ENCODE peak calls at places on chromosomes 16 and 17, in nine cellular contexts. I, D, S, Z, P, H, X, V and O are unnamed samples.

GRCh38 chr16:88461291-88462269 is 8.5 kb downstream of the ZFPM1 start:
- DNase-seq in I (peak), D (no peak), S (no peak), Z (no peak), P (no peak), H (no peak), X (no peak), V (no peak), O (peak)

GRCh38 chr16:70250748-70251650 is 741 bp downstream of the EXOSC6 start:
- DNase-seq in I (peak), D (peak), S (no peak), Z (peak), P (peak), H (peak), X (peak), V (peak), O (peak)

GRCh38 chr17:68892658-68893057 is 62.5 kb downstream of the ABCA8 start:
- DNase-seq in I (no peak), D (no peak), S (no peak), Z (no peak), P (no peak), H (no peak), X (no peak), V (no peak), O (no peak)

GRCh38 chr17:81371910-81372760 is 23.1 kb upstream of the BAHCC1 start:
- DNase-seq in I (peak), D (peak), S (no peak), Z (peak), P (peak), H (peak), X (no peak), V (peak), O (peak)

GRCh38 chr16:28572659-28573510 is 19.2 kb downstream of the SGF29 start:
- DNase-seq in I (no peak), D (peak), S (no peak), Z (no peak), P (no peak), H (peak), X (no peak), V (no peak), O (no peak)

GRCh38 chr16:1198194-1198593 is 26.9 kb downstream of the TPSG1 start:
- DNase-seq in I (no peak), D (no peak), S (no peak), Z (no peak), P (no peak), H (no peak), X (no peak), V (no peak), O (no peak)

GRCh38 chr16:48347980-48348379 is 37.2 kb downstream of the SIAH1 start:
- DNase-seq in I (no peak), D (no peak), S (no peak), Z (no peak), P (no peak), H (no peak), X (no peak), V (no peak), O (no peak)

GRCh38 chr17:50114849-50115357 is 15.1 kb downstream of the SAMD14 start:
- DNase-seq in I (peak), D (peak), S (no peak), Z (peak), P (peak), H (no peak), X (no peak), V (peak), O (peak)

GRCh38 chr17:65966311-65966710 is 225.6 kb downstream of the CEP112 start:
- DNase-seq in I (no peak), D (no peak), S (no peak), Z (no peak), P (no peak), H (no peak), X (no peak), V (no peak), O (no peak)

GRCh38 chr17:49703557-49704277 is 4.0 kb downstream of the SLC35B1 start:
- DNase-seq in I (peak), D (peak), S (peak), Z (peak), P (no peak), H (peak), X (no peak), V (peak), O (peak)

GRCh38 chr16:79008036-79008868 is 592.3 kb downstream of the MAF start:
- DNase-seq in I (peak), D (no peak), S (no peak), Z (no peak), P (no peak), H (no peak), X (no peak), V (no peak), O (peak)

GRCh38 chr17:74759941-74760340 is 11.5 kb downstream of the NHERF1 start:
- DNase-seq in I (no peak), D (no peak), S (peak), Z (no peak), P (no peak), H (peak), X (no peak), V (no peak), O (no peak)
- TF ChIP-seq POLR2A in I (no peak), D (no peak), S (no peak), Z (no peak), P (no peak), H (no peak), X (no peak), V (no peak), O (no peak)

GRCh38 chr16:13403326-13403725 is 501.9 kb downstream of the SHISA9 start:
- DNase-seq in I (no peak), D (no peak), S (no peak), Z (no peak), P (no peak), H (no peak), X (no peak), V (no peak), O (no peak)
- TF ChIP-seq POLR2A in I (no peak), D (no peak), S (no peak), Z (no peak), P (no peak), H (no peak), X (no peak), V (no peak), O (no peak)

DNA sequence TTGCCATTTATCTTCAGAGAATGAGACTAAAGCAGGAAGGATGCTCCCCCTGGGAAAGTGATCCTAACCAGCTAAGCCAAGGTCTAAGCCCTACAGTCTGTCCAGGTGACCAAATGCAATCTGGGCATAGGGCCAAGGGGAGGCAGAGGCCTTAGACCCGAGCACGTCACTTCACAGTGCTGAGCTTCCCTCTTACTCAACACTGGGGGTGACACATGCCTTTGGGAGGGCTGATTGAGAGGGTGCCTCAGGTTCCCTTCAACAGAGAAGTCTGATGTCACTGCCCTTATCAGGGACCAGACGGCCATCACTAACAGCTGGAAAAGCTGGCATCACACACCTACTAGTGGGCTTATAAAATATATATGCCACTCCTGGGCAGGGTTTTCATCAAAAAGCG is 4.0 kb downstream of the CIAO2B start:
- DNase-seq in I (peak), D (peak), S (no peak), Z (no peak), P (peak), H (peak), X (no peak), V (peak), O (peak)
- TF ChIP-seq POLR2A in I (no peak), D (no peak), S (no peak), Z (no peak), P (peak), H (no peak), X (no peak), V (no peak), O (no peak)

GRCh38 chr17:78802459-78802858 is 20.4 kb upstream of the CYTH1 start:
- DNase-seq in I (no peak), D (no peak), S (no peak), Z (no peak), P (no peak), H (no peak), X (no peak), V (no peak), O (no peak)

GRCh38 chr17:78798695-78799559 is 16.9 kb upstream of the CYTH1 start:
- DNase-seq in I (peak), D (peak), S (no peak), Z (no peak), P (no peak), H (no peak), X (no peak), V (no peak), O (no peak)

GRCh38 chr17:78802008-78802407 is 19.9 kb upstream of the CYTH1 start:
- DNase-seq in I (no peak), D (no peak), S (no peak), Z (no peak), P (no peak), H (no peak), X (no peak), V (no peak), O (no peak)

GRCh38 chr17:78797691-78798585 is 15.9 kb upstream of the CYTH1 start:
- DNase-seq in I (no peak), D (no peak), S (no peak), Z (no peak), P (no peak), H (no peak), X (no peak), V (no peak), O (no peak)

DNA sequence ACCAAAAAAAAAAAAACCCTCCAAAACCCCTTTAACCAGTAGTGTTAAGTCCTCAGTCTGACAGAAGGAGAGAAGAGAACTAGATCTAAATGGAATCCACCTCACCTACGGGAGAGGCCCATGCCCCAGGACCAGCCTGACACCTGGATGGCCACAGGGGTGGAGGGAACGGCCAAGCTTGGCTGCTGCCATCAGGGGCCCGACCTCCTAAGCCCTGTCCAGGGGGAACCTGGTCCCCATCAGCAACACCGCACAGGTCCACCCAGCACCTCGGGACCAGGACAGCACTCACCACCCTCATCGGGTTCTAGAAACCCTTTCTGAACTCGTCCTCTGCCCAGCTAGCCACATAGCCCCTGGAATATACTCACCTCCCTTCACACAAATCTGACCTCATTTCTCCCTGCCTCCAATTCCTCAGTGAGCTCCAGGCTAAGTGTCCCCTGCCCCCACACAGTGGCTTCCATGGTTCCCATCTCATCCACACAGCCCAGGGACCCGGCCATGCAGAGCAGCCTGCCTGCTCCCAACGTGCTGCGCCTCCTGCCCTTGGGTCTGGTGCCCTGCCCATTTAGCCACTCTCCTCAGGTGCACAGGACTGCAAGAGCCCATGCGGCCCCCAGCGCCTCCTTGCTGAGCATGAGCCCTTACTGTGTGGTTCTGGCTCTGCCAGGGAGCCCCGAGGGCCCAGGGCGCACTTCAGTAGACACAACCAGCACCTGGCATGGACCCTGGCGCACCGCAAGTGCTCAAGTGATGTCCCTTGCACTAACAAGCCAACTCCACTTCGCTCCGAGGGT is 18.3 kb upstream of the CYTH1 start:
- DNase-seq in I (no peak), D (no peak), S (no peak), Z (no peak), P (no peak), H (no peak), X (no peak), V (no peak), O (no peak)
- TF ChIP-seq POLR2A in I (no peak), D (no peak), S (no peak), Z (no peak), P (no peak), H (no peak), X (no peak), V (no peak), O (no peak)

GRCh38 chr17:42362245-42362961 is 25.8 kb downstream of the STAT3 start:
- DNase-seq in I (no peak), D (no peak), S (no peak), Z (no peak), P (no peak), H (peak), X (no peak), V (no peak), O (no peak)
- TF ChIP-seq POLR2A in I (no peak), D (no peak), S (no peak), Z (no peak), P (no peak), H (no peak), X (no peak), V (no peak), O (no peak)

GRCh38 chr17:40113110-40113960 is 8.4 kb upstream of the MSL1 start:
- DNase-seq in I (peak), D (peak), S (peak), Z (peak), P (peak), H (peak), X (peak), V (peak), O (peak)
- TF ChIP-seq POLR2A in I (peak), D (no peak), S (no peak), Z (peak), P (peak), H (no peak), X (peak), V (peak), O (peak)

GRCh38 chr17:76266244-76266938 is 1.2 kb downstream of the UBALD2 start:
- DNase-seq in I (peak), D (peak), S (no peak), Z (peak), P (no peak), H (peak), X (peak), V (peak), O (no peak)
- TF ChIP-seq POLR2A in I (no peak), D (no peak), S (no peak), Z (no peak), P (no peak), H (no peak), X (no peak), V (no peak), O (no peak)

GRCh38 chr17:78227455-78227916 is 3.9 kb upstream of the TMEM235 start:
- DNase-seq in I (no peak), D (peak), S (no peak), Z (no peak), P (no peak), H (no peak), X (no peak), V (no peak), O (no peak)

GRCh38 chr17:78224226-78225087 is 7.0 kb upstream of the TMEM235 start:
- DNase-seq in I (no peak), D (no peak), S (no peak), Z (no peak), P (no peak), H (no peak), X (no peak), V (no peak), O (no peak)

GRCh38 chr17:78225088-78225865 is 6.2 kb upstream of the TMEM235 start:
- DNase-seq in I (no peak), D (no peak), S (no peak), Z (no peak), P (no peak), H (no peak), X (no peak), V (no peak), O (no peak)

GRCh38 chr17:78226055-78226751 is 5.2 kb upstream of the TMEM235 start:
- DNase-seq in I (no peak), D (no peak), S (no peak), Z (no peak), P (no peak), H (no peak), X (no peak), V (no peak), O (no peak)

GRCh38 chr17:78226752-78227454 is 4.5 kb upstream of the TMEM235 start:
- DNase-seq in I (no peak), D (no peak), S (no peak), Z (no peak), P (no peak), H (no peak), X (no peak), V (peak), O (peak)
- TF ChIP-seq POLR2A in I (no peak), D (no peak), S (no peak), Z (no peak), P (no peak), H (no peak), X (no peak), V (no peak), O (no peak)

DNA sequence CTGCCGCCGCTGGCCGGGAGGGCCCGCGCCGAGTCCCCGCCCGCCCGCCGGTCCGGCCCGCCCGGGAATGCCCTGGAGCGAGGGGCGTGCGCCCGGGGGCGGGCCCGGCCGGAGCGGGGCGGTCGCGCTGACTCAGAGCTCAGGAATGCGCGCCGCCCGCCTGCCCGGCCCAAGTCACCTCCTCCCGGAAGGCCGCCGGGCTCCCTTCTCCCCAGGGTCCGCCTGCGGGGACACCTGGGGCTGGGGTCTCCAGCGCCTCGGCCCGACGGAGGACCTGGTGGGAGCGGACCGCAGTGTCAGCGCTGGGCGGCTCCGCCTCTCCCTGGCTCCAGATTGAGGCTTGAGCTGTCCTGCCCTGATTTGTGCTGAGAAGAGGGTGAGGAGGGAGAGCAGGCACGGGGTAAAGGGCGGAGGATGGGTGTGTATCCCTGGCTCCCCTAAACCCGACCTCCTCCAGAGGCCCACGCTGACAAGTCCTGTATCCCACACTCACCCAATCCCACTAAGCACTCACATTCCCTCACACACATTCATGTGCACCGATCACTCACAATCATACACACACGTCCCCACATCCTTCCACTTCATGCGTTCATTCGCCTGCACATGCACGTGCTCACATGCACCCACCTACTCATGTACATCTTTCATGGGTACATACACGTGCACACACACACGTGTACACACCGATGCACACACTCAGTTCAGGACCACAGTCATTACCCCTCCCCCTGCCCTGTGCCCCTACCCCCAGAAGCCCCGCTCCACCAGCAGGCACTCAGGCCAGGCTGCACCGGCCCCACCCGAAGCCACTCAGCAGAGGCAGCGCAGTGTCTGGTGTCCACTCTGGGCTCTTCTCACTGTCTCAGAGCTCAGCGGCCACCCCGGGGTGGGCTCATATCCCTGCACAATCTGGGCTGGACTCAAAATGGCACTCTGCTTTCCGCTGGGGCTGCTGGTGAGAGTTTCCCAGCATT is at the start of gene RHBDF1:
- DNase-seq in I (peak), D (peak), S (no peak), Z (peak), P (no peak), H (peak), X (no peak), V (peak), O (peak)
- TF ChIP-seq POLR2A in I (no peak), D (no peak), S (no peak), Z (peak), P (no peak), H (no peak), X (no peak), V (no peak), O (no peak)